ENCODE peak calls at places on chromosomes 7 and 10, in ten cellular contexts. One of them, this sample, is unnamed.

GRCh38 chr10:27512548-27512947 is 8.4 kb downstream of the RAB18 start:
- DNase-seq in foreskin fibroblast: peak; percentile 35
- DNase-seq in Ammon's horn: no peak
- DNase-seq in osteocyte: no peak
- DNase-seq in T-helper 2 cell: no peak
- DNase-seq in activated CD8-positive, alpha-beta T cell treated with anti-CD3 and anti-CD28 coated beads, Interleukin-2, amount 10 ng/mL, durations not matched to agents 7 days and 5 days: no peak
- DNase-seq in BJ: no peak
- DNase-seq in HCT116: no peak
- DNase-seq in nucleus accumbens: no peak
- DNase-seq in activated T-cell treated with anti-CD3 and anti-CD28 coated beads, Interleukin-2, amount 50 U/mL, for 4 hours: no peak
- DNase-seq in this sample: no peak

GRCh38 chr10:96205580-96205979 is 65.8 kb downstream of the BLNK start:
- DNase-seq in Ammon's horn: no peak
- DNase-seq in BJ: no peak
- DNase-seq in osteocyte: no peak
- DNase-seq in nucleus accumbens: no peak
- DNase-seq in activated CD8-positive, alpha-beta T cell treated with anti-CD3 and anti-CD28 coated beads, Interleukin-2, amount 10 ng/mL, durations not matched to agents 7 days and 5 days: no peak
- DNase-seq in T-helper 2 cell: no peak
- DNase-seq in activated T-cell treated with anti-CD3 and anti-CD28 coated beads, Interleukin-2, amount 50 U/mL, for 4 hours: no peak
- DNase-seq in foreskin fibroblast: no peak
- DNase-seq in HCT116: no peak
- DNase-seq in this sample: no peak

GRCh38 chr7:28841766-28842165 is 116.4 kb downstream of the TRIL start:
- DNase-seq in HCT116: no peak
- DNase-seq in nucleus accumbens: no peak
- DNase-seq in Ammon's horn: no peak
- DNase-seq in activated CD8-positive, alpha-beta T cell treated with anti-CD3 and anti-CD28 coated beads, Interleukin-2, amount 10 ng/mL, durations not matched to agents 7 days and 5 days: no peak
- DNase-seq in activated T-cell treated with anti-CD3 and anti-CD28 coated beads, Interleukin-2, amount 50 U/mL, for 4 hours: no peak
- DNase-seq in osteocyte: no peak
- DNase-seq in BJ: no peak
- DNase-seq in T-helper 2 cell: no peak
- DNase-seq in foreskin fibroblast: no peak
- DNase-seq in this sample: no peak

GRCh38 chr10:43362191-43362839 is 9.1 kb upstream of the FXYD4 start:
- DNase-seq in Ammon's horn: peak; percentile 95
- DNase-seq in T-helper 2 cell: peak; percentile 99
- DNase-seq in HCT116: peak; percentile 96
- DNase-seq in activated CD8-positive, alpha-beta T cell treated with anti-CD3 and anti-CD28 coated beads, Interleukin-2, amount 10 ng/mL, durations not matched to agents 7 days and 5 days: peak; percentile 99
- DNase-seq in osteocyte: no peak
- DNase-seq in BJ: peak; percentile 25
- DNase-seq in activated T-cell treated with anti-CD3 and anti-CD28 coated beads, Interleukin-2, amount 50 U/mL, for 4 hours: peak; percentile 94
- DNase-seq in foreskin fibroblast: peak; percentile 86
- DNase-seq in nucleus accumbens: peak; percentile 90
- DNase-seq in this sample: peak; percentile 97

GRCh38 chr7:111394891-111395290 is 167.4 kb downstream of the IMMP2L start:
- DNase-seq in activated CD8-positive, alpha-beta T cell treated with anti-CD3 and anti-CD28 coated beads, Interleukin-2, amount 10 ng/mL, durations not matched to agents 7 days and 5 days: no peak
- DNase-seq in Ammon's horn: no peak
- DNase-seq in osteocyte: no peak
- DNase-seq in BJ: no peak
- DNase-seq in HCT116: no peak
- DNase-seq in nucleus accumbens: no peak
- DNase-seq in T-helper 2 cell: no peak
- DNase-seq in foreskin fibroblast: no peak
- DNase-seq in activated T-cell treated with anti-CD3 and anti-CD28 coated beads, Interleukin-2, amount 50 U/mL, for 4 hours: no peak
- DNase-seq in this sample: no peak

GRCh38 chr10:109886037-109886787 is 37.1 kb downstream of the XPNPEP1 start:
- DNase-seq in foreskin fibroblast: no peak
- DNase-seq in activated T-cell treated with anti-CD3 and anti-CD28 coated beads, Interleukin-2, amount 50 U/mL, for 4 hours: no peak
- DNase-seq in T-helper 2 cell: peak; percentile 69
- DNase-seq in BJ: no peak
- DNase-seq in nucleus accumbens: no peak
- DNase-seq in HCT116: no peak
- DNase-seq in activated CD8-positive, alpha-beta T cell treated with anti-CD3 and anti-CD28 coated beads, Interleukin-2, amount 10 ng/mL, durations not matched to agents 7 days and 5 days: no peak
- DNase-seq in Ammon's horn: no peak
- DNase-seq in osteocyte: no peak
- DNase-seq in this sample: no peak

GRCh38 chr10:21518629-21519321 is 6.7 kb downstream of the SKIDA1 start:
- DNase-seq in foreskin fibroblast: peak; percentile 64
- DNase-seq in activated CD8-positive, alpha-beta T cell treated with anti-CD3 and anti-CD28 coated beads, Interleukin-2, amount 10 ng/mL, durations not matched to agents 7 days and 5 days: no peak
- DNase-seq in activated T-cell treated with anti-CD3 and anti-CD28 coated beads, Interleukin-2, amount 50 U/mL, for 4 hours: no peak
- DNase-seq in nucleus accumbens: no peak
- DNase-seq in osteocyte: peak; percentile 59
- DNase-seq in HCT116: no peak
- DNase-seq in T-helper 2 cell: no peak
- DNase-seq in Ammon's horn: no peak
- DNase-seq in BJ: no peak
- DNase-seq in this sample: no peak

GRCh38 chr7:54392935-54393334 is 149.2 kb upstream of the VSTM2A start:
- DNase-seq in activated T-cell treated with anti-CD3 and anti-CD28 coated beads, Interleukin-2, amount 50 U/mL, for 4 hours: no peak
- DNase-seq in T-helper 2 cell: no peak
- DNase-seq in osteocyte: no peak
- DNase-seq in nucleus accumbens: no peak
- DNase-seq in BJ: no peak
- DNase-seq in Ammon's horn: no peak
- DNase-seq in activated CD8-positive, alpha-beta T cell treated with anti-CD3 and anti-CD28 coated beads, Interleukin-2, amount 10 ng/mL, durations not matched to agents 7 days and 5 days: no peak
- DNase-seq in HCT116: no peak
- DNase-seq in foreskin fibroblast: no peak
- DNase-seq in this sample: no peak

GRCh38 chr7:85737426-85737825 is 550.6 kb upstream of the SEMA3D start:
- DNase-seq in nucleus accumbens: no peak
- DNase-seq in foreskin fibroblast: no peak
- DNase-seq in T-helper 2 cell: no peak
- DNase-seq in osteocyte: no peak
- DNase-seq in activated T-cell treated with anti-CD3 and anti-CD28 coated beads, Interleukin-2, amount 50 U/mL, for 4 hours: no peak
- DNase-seq in Ammon's horn: no peak
- DNase-seq in activated CD8-positive, alpha-beta T cell treated with anti-CD3 and anti-CD28 coated beads, Interleukin-2, amount 10 ng/mL, durations not matched to agents 7 days and 5 days: no peak
- DNase-seq in BJ: no peak
- DNase-seq in HCT116: no peak
- DNase-seq in this sample: no peak

GRCh38 chr10:105837951-105838350 is 1196.9 kb downstream of the SORCS3 start:
- DNase-seq in HCT116: no peak
- DNase-seq in activated T-cell treated with anti-CD3 and anti-CD28 coated beads, Interleukin-2, amount 50 U/mL, for 4 hours: no peak
- DNase-seq in foreskin fibroblast: peak; percentile 19
- DNase-seq in Ammon's horn: no peak
- DNase-seq in BJ: no peak
- DNase-seq in osteocyte: no peak
- DNase-seq in activated CD8-positive, alpha-beta T cell treated with anti-CD3 and anti-CD28 coated beads, Interleukin-2, amount 10 ng/mL, durations not matched to agents 7 days and 5 days: no peak
- DNase-seq in nucleus accumbens: no peak
- DNase-seq in T-helper 2 cell: peak; percentile 72
- DNase-seq in this sample: no peak

GRCh38 chr7:120743128-120743527 is 114.8 kb downstream of the TSPAN12 start:
- DNase-seq in nucleus accumbens: no peak
- DNase-seq in osteocyte: no peak
- DNase-seq in Ammon's horn: no peak
- DNase-seq in BJ: no peak
- DNase-seq in activated CD8-positive, alpha-beta T cell treated with anti-CD3 and anti-CD28 coated beads, Interleukin-2, amount 10 ng/mL, durations not matched to agents 7 days and 5 days: no peak
- DNase-seq in activated T-cell treated with anti-CD3 and anti-CD28 coated beads, Interleukin-2, amount 50 U/mL, for 4 hours: no peak
- DNase-seq in HCT116: no peak
- DNase-seq in foreskin fibroblast: no peak
- DNase-seq in T-helper 2 cell: no peak
- DNase-seq in this sample: no peak

This sample was measured in stimulated activated effector memory CD8-positive, alpha-beta T cell treated with anti-CD3 and anti-CD28 coated beads, Interleukin-12 subunit alpha, Interleukin-12 subunit beta, amount 100 ng/mL, for 72 hours.